ENCODE peak calls at places on chromosomes 2 and 18, in five cellular contexts. Z is K562, S is GM23248, I is MM.1S, H is hepatocyte. D is an unnamed sample.

GRCh38 chr2:28896906-28897305 is 2.4 kb downstream of the WDR43 start:
- DNase-seq in Z (no peak), I (no peak), H (no peak), S (peak; percentile 91), D (peak; percentile 36)

GRCh38 chr2:45652090-45653050 is 895 bp downstream of the PRKCE start:
- DNase-seq in S (peak; percentile 75), I (no peak), H (peak; percentile 34), Z (no peak), D (peak; percentile 20)

GRCh38 chr18:70132999-70133398 is 72.5 kb downstream of the RTTN start:
- DNase-seq in Z (no peak), H (peak; percentile 8), I (no peak), S (peak; percentile 96), D (no peak)

GRCh38 chr18:36328916-36329315 is 31.4 kb downstream of the FHOD3 start:
- DNase-seq in S (no peak), I (no peak), Z (no peak), H (peak; percentile 0), D (no peak)

GRCh38 chr2:174403628-174404027 is 8.1 kb downstream of the SCRN3 start:
- DNase-seq in S (no peak), I (no peak), Z (no peak), H (no peak), D (no peak)

GRCh38 chr18:58251416-58251815 is 207.4 kb downstream of the NEDD4L start:
- DNase-seq in Z (no peak), S (no peak), I (no peak), H (no peak), D (no peak)

GRCh38 chr2:128315829-128316776 is 2.6 kb downstream of the HS6ST1 start:
- DNase-seq in S (peak; percentile 55), I (no peak), H (peak; percentile 41), Z (no peak), D (no peak)

GRCh38 chr2:127078691-127079270 is 28.2 kb downstream of the BIN1 start:
- DNase-seq in I (no peak), H (no peak), S (no peak), Z (no peak), D (no peak)

GRCh38 chr2:40371525-40372277 is 80.2 kb downstream of the SLC8A1 start:
- DNase-seq in S (peak; percentile 91), H (peak; percentile 41), I (no peak), Z (no peak), D (no peak)

GRCh38 chr18:8830067-8831060 is 125.0 kb downstream of the MTCL1 start:
- DNase-seq in S (no peak), I (no peak), Z (no peak), H (no peak), D (no peak)

GRCh38 chr2:150485871-150486538 is 1.5 kb downstream of the RND3 start:
- DNase-seq in Z (no peak), I (peak; percentile 49), H (peak; percentile 87), S (peak; percentile 92), D (peak; percentile 71)

GRCh38 chr2:106192752-106193490 is 1.2 kb downstream of the UXS1 start:
- DNase-seq in Z (no peak), I (peak; percentile 54), H (peak; percentile 78), S (peak; percentile 89), D (peak; percentile 45)

GRCh38 chr2:5195636-5196035 is 496.5 kb upstream of the SOX11 start:
- DNase-seq in S (no peak), I (no peak), Z (no peak), H (no peak), D (no peak)

GRCh38 chr2:104804148-104804890 is 49.6 kb upstream of the POU3F3 start:
- DNase-seq in Z (no peak), S (no peak), I (no peak), H (no peak), D (no peak)

GRCh38 chr18:8786766-8787670 is 81.7 kb downstream of the MTCL1 start:
- DNase-seq in I (no peak), Z (no peak), H (peak; percentile 74), S (no peak), D (no peak)

GRCh38 chr18:45621068-45621511 is 5.8 kb downstream of the SLC14A2 start:
- DNase-seq in I (peak; percentile 35), Z (peak; percentile 69), S (peak; percentile 68), H (peak; percentile 73), D (peak; percentile 22)

GRCh38 chr2:231243883-231244282 is 45.5 kb downstream of the ARMC9 start:
- DNase-seq in S (no peak), H (no peak), Z (no peak), I (no peak), D (no peak)

DNA sequence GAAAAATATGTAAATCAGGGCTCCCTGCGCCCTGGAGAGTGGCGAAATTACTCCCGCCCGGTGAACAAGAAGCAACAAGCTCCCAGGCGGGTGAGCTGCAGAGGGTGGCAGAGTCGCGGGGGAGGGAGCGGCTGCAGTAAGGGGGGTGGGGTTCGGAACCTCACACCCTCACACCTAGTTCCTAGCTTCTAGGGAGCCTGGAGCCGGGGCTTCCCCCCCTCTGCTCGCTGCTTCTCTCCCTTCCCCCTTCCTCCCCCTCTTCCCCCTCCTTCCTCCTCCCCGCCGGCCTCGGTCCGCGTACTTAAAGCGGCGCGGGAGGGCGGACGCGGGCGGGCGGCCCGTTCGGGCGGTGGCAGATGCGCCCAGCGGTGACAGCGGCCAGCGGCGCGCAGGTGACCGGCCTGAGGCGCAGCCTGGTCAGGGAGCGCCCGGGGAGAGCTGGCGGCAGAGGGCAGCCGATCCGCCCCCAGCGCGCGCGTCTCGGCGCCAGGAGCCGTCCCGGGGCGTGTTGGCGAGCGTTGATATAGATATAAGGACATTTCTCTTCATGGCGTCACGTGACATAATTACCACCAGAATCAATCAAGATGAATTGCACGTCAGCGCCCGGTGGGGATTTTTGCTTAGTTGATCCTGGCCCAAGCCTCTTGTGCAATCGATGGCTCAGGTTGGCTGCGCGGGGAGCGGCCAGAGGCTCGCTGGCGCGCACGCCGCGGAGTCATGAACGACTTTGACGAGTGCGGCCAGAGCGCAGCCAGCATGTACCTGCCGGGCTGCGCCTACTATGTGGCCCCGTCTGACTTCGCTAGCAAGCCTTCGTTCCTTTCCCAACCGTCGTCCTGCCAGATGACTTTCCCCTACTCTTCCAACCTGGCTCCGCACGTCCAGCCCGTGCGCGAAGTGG is at the start of gene HOXD11:
- DNase-seq in S (peak; percentile 96), I (no peak), Z (no peak), H (no peak), D (peak; percentile 70)
- H3K4me3 ChIP-seq in S (peak within 1 kb of the TSS; percentile 88), I (no peak within 1 kb of the TSS), Z (no peak within 1 kb of the TSS), H (peak within 1 kb of the TSS; percentile 70), D (peak within 1 kb of the TSS; percentile 66)

GRCh38 chr18:33749831-33750230 is 171.8 kb downstream of the ASXL3 start:
- DNase-seq in I (no peak), H (no peak), Z (no peak), S (no peak), D (no peak)

GRCh38 chr18:33745396-33745795 is 167.4 kb downstream of the ASXL3 start:
- DNase-seq in H (no peak), S (no peak), Z (no peak), I (no peak), D (no peak)

GRCh38 chr18:33746261-33746660 is 168.2 kb downstream of the ASXL3 start:
- DNase-seq in H (no peak), I (no peak), Z (no peak), S (no peak), D (no peak)

GRCh38 chr18:33744032-33744697 is 166.1 kb downstream of the ASXL3 start:
- DNase-seq in H (no peak), S (no peak), I (no peak), Z (no peak), D (no peak)
- H3K4me2 ChIP-seq in H (no peak overlapping the region), S (no peak overlapping the region), I (no peak overlapping the region), Z (no peak overlapping the region), D (no peak overlapping the region)

DNA sequence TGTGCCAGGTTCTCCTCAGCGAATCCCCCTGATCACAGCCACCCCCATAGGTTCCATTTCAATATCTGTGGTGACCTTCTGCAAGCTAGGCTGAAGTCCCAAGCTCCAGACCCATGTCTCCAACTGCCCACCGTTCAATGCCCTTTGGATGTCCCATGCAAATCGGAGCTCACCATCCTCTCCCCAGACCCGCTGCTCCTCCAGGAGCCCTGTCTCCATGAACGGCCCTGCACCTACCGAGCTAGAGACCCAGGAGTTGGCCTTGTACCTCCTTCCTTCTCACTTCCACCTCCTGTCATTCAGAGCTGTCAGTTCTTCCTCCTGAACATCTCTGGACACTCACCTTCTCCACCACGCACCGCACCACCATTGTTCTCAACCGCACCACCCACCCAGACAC is 1.0 kb upstream of the FAHD2A start:
- DNase-seq in H (no peak), I (no peak), Z (no peak), S (no peak), D (no peak)
- H3K4me3 ChIP-seq in H (no peak overlapping the region), I (peak overlapping the region; percentile 88), Z (peak overlapping the region; percentile 94), S (peak overlapping the region; percentile 96), D (peak overlapping the region; percentile 89)

GRCh38 chr18:59272221-59272888 is 899 bp downstream of the RAX start:
- DNase-seq in H (no peak), I (peak; percentile 17), S (peak; percentile 52), Z (no peak), D (no peak)

GRCh38 chr18:59270689-59271257 is 2.5 kb downstream of the RAX start:
- DNase-seq in S (no peak), I (no peak), H (no peak), Z (no peak), D (no peak)

GRCh38 chr18:59272971-59273935 is at the start of gene RAX:
- DNase-seq in S (peak; percentile 35), H (peak; percentile 50), I (no peak), Z (peak; percentile 78), D (peak; percentile 52)

GRCh38 chr18:59269563-59270214 is 3.6 kb downstream of the RAX start:
- DNase-seq in I (no peak), Z (no peak), S (no peak), H (no peak), D (no peak)

GRCh38 chr18:59271606-59272220 is 1.5 kb downstream of the RAX start:
- DNase-seq in Z (no peak), I (no peak), S (no peak), H (no peak), D (no peak)
- H3K4me2 ChIP-seq in Z (no peak overlapping the region), I (peak overlapping the region; percentile 52), S (no peak overlapping the region), H (no peak overlapping the region), D (no peak overlapping the region)

DNA sequence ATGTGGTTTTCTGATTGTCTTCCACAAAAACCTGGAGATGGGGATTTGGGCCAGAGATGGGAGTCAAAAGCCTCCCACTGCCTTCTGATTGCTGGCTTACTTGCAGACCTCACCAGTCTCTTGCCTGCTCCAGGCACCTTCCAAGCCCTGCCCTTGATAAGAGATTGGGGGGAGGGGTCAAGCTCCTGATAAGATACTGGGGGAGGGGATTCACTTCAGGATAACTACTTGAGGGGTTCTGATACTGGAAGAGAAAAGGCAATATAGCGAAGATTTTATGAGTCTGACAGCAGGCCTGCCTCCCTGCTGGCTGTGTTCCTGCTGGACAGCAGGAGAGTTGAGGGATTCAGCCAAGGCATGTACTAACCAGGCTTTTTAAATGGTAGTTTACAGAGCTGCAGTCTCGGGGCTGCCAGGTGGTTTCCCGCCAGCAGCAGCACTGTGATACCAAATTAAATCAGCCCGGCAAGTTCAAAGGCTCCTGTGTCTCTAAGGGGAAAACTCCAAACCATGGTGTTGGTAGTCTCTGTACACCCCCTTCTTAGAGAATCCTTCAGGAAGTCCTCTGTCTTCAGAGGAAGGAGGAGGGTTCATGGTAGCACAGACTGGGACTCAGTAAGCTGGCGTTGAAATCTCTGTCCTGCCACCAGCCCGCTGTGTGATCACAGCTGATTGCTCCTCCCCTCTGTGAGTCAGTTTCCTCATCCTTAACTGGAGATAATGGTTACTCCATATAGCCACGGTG is 58.3 kb downstream of the FBXO36 start:
- DNase-seq in H (peak; percentile 53), Z (peak; percentile 10), S (peak; percentile 82), I (no peak), D (no peak)
- H3K4me3 ChIP-seq in H (no peak overlapping the region), Z (peak overlapping the region; percentile 11), S (peak overlapping the region; percentile 33), I (no peak overlapping the region), D (no peak overlapping the region)

GRCh38 chr2:234492687-234493086 is 4.2 kb downstream of the ARL4C start:
- DNase-seq in I (no peak), Z (no peak), H (no peak), S (no peak), D (no peak)
- H3K4me2 ChIP-seq in I (no peak overlapping the region), Z (no peak overlapping the region), H (peak overlapping the region; percentile 97), S (no peak overlapping the region), D (peak overlapping the region; percentile 94)

GRCh38 chr2:10080536-10081304 is 509 bp upstream of the CYS1 start:
- DNase-seq in Z (peak; percentile 11), S (no peak), H (peak; percentile 27), I (peak; percentile 44), D (no peak)
- H3K4me3 ChIP-seq in Z (no peak overlapping the region), S (peak overlapping the region; percentile 61), H (peak overlapping the region; percentile 7), I (no peak overlapping the region), D (peak overlapping the region; percentile 70)

D was measured in A549.